ENCODE peak calls at places on chromosome 14, in four cellular contexts. E, W, I and O are unnamed samples.

GRCh38 chr14:93628048-93628447 is 160.2 kb downstream of the PRIMA1 start:
- DNase-seq in I (no peak), E (no peak), W (no peak), O (no peak)

GRCh38 chr14:61489932-61490331 is 168.6 kb downstream of the PRKCH start:
- DNase-seq in W (no peak), E (no peak), I (peak; percentile 86), O (no peak)

GRCh38 chr14:104138891-104139459 is 588 bp downstream of the KIF26A start:
- DNase-seq in I (peak; percentile 28), E (no peak), W (peak; percentile 55), O (no peak)

GRCh38 chr14:54211562-54212308 is 185.1 kb upstream of the CDKN3 start:
- DNase-seq in E (peak; percentile 87), W (no peak), I (no peak), O (no peak)

GRCh38 chr14:74955229-74955999 is at the start of gene PGF:
- DNase-seq in E (peak; percentile 18), I (peak; percentile 73), W (peak; percentile 89), O (no peak)

GRCh38 chr14:96126783-96127271 is 77.8 kb upstream of the BDKRB2 start:
- DNase-seq in E (no peak), W (no peak), I (no peak), O (no peak)

GRCh38 chr14:71665157-71665556 is 267.1 kb upstream of the RGS6 start:
- DNase-seq in W (no peak), E (peak; percentile 92), I (no peak), O (no peak)

GRCh38 chr14:61889914-61890351 is 127.7 kb downstream of the SNAPC1 start:
- DNase-seq in I (no peak), E (no peak), W (no peak), O (no peak)

GRCh38 chr14:97641827-97642226 is 844.6 kb downstream of the VRK1 start:
- DNase-seq in W (no peak), E (peak; percentile 6), I (no peak), O (no peak)

GRCh38 chr14:26917086-26917485 is 319.3 kb upstream of the NOVA1 start:
- DNase-seq in I (no peak), E (peak; percentile 95), W (no peak), O (no peak)

GRCh38 chr14:101964297-101965144 is at the start of gene DYNC1H1:
- DNase-seq in I (peak; percentile 90), W (peak; percentile 95), E (peak; percentile 96), O (peak; percentile 93)

GRCh38 chr14:103099081-103099732 is 4.7 kb downstream of the EXOC3L4 start:
- DNase-seq in W (no peak), E (no peak), I (no peak), O (no peak)

GRCh38 chr14:88632512-88632911 is 69.7 kb downstream of the ZC3H14 start:
- DNase-seq in I (no peak), W (no peak), E (no peak), O (no peak)
- TF ChIP-seq CTCF in I (no peak), W (no peak), E (no peak), O (no peak)

DNA sequence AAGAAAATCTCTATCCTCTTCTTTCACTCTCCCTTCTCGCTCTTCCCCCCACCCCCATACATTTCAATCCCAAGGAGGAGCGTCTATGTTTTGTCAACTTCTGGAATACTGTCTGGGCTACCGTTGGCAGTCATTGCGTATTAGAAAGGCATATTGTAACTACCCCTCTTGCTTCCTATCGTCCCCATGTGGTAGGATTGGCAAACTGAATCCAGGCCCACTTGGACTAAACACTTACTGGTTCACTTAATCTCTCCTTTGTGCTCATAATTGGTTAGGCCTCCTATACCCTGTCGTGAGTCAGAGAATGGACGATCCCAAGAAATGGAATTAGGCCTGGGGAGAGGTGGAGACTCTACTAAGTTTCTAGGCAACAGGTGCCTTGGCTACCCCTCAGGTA is 68.8 kb upstream of the SLC8A3 start:
- DNase-seq in W (no peak), I (no peak), E (peak; percentile 1), O (no peak)
- TF ChIP-seq CTCF in W (no peak), I (no peak), E (peak; percentile 35), O (no peak)

GRCh38 chr14:90569606-90570462 is 173.0 kb downstream of the CALM1 start:
- DNase-seq in I (no peak), W (no peak), E (peak; percentile 18), O (no peak)

GRCh38 chr14:90569201-90569600 is 172.4 kb downstream of the CALM1 start:
- DNase-seq in W (no peak), I (no peak), E (no peak), O (no peak)

GRCh38 chr14:90570463-90570860 is 173.6 kb downstream of the CALM1 start:
- DNase-seq in E (no peak), W (no peak), I (no peak), O (no peak)

GRCh38 chr14:90572461-90573150 is 175.8 kb downstream of the CALM1 start:
- DNase-seq in W (no peak), E (no peak), I (no peak), O (no peak)

GRCh38 chr14:90571149-90571548 is 174.3 kb downstream of the CALM1 start:
- DNase-seq in E (no peak), W (no peak), I (no peak), O (no peak)
- TF ChIP-seq CTCF in E (no peak), W (no peak), I (no peak), O (no peak)

DNA sequence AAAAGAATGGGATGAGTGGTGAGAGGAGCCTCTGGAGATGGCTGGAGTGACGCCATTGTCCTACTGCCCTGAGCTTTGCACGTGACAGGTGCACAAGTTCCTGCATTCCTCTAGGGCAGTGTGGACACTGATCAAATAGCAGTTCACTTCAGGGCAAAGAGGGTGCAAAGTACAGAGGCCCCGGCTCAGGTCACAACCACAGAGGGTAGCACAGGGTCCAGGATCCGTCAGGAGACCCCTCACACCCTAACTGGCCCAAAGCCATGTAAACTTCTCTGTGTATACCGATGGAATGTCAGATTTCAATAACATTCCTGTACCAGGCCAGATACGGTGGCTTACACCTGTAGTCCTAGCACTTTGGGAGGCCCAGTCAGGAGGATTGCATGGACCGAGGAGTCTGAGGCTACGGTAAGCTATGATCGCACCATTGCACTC is 10.4 kb upstream of the FBLN5 start:
- DNase-seq in E (no peak), W (no peak), I (no peak), O (no peak)
- TF ChIP-seq CTCF in E (no peak), W (no peak), I (no peak), O (no peak)